ENCODE peak calls at places on chromosomes 3 and 15, in four cellular contexts. F is epithelial cell of prostate, X is Calu3, W is RWPE1. D is an unnamed sample.

GRCh38 chr15:58229297-58229768 is 91.2 kb downstream of the AQP9 start:
- DNase-seq in F (no peak), W (no peak), X (no peak), D (no peak)

GRCh38 chr3:45417949-45418847 is 29.8 kb downstream of the LARS2 start:
- DNase-seq in F (peak), W (no peak), X (peak), D (peak)

GRCh38 chr3:73479325-73479724 is 145.4 kb downstream of the PDZRN3 start:
- DNase-seq in F (no peak), X (no peak), W (no peak), D (no peak)

GRCh38 chr3:117567903-117568302 is 858.3 kb downstream of the TUSC7 start:
- DNase-seq in X (no peak), W (no peak), F (no peak), D (no peak)

GRCh38 chr3:153896197-153896596 is 225.0 kb upstream of the ARHGEF26 start:
- DNase-seq in F (no peak), W (no peak), X (no peak), D (no peak)

GRCh38 chr3:98763814-98764691 is 913 bp downstream of the ST3GAL6 start:
- DNase-seq in X (no peak), F (no peak), W (no peak), D (no peak)

GRCh38 chr3:62109534-62109933 is 263.8 kb downstream of the FEZF2 start:
- DNase-seq in F (no peak), W (peak), X (no peak), D (no peak)

GRCh38 chr3:153970735-153971347 is 150.3 kb upstream of the ARHGEF26 start:
- DNase-seq in F (no peak), X (no peak), W (peak), D (no peak)

GRCh38 chr3:74531491-74531890 is 83.0 kb downstream of the CNTN3 start:
- DNase-seq in F (peak), W (no peak), X (no peak), D (no peak)

GRCh38 chr15:62894322-62895085 is 148.0 kb upstream of the TPM1 start:
- DNase-seq in F (no peak), W (no peak), X (no peak), D (no peak)

GRCh38 chr3:62065985-62066693 is 307.2 kb downstream of the FEZF2 start:
- DNase-seq in W (no peak), X (no peak), F (no peak), D (no peak)

GRCh38 chr3:104909188-104909587 is 457.5 kb upstream of the ALCAM start:
- DNase-seq in F (peak), X (no peak), W (no peak), D (no peak)

GRCh38 chr15:63497642-63498100 is 6.7 kb upstream of the USP3 start:
- DNase-seq in X (no peak), F (no peak), W (no peak), D (no peak)

GRCh38 chr3:184334470-184335158 is 2.8 kb upstream of the FAM131A start:
- DNase-seq in W (no peak), F (peak), X (peak), D (no peak)

GRCh38 chr3:184786271-184787010 is 25.5 kb upstream of the VPS8 start:
- DNase-seq in X (no peak), F (no peak), W (no peak), D (no peak)

GRCh38 chr3:127063916-127064315 is 81.0 kb downstream of the PLXNA1 start:
- DNase-seq in F (no peak), W (no peak), X (no peak), D (no peak)

GRCh38 chr3:134628884-134629283 is 21.9 kb downstream of the KY start:
- DNase-seq in X (no peak), F (no peak), W (no peak), D (peak)

GRCh38 chr3:176850498-176850897 is 346.8 kb downstream of the TBL1XR1 start:
- DNase-seq in F (no peak), X (no peak), W (no peak), D (no peak)

GRCh38 chr15:60584355-60585023 is 105.5 kb upstream of the ICE2 start:
- DNase-seq in X (no peak), F (no peak), W (no peak), D (no peak)

GRCh38 chr3:169334994-169335393 is 328.5 kb downstream of the MECOM start:
- DNase-seq in F (no peak), W (no peak), X (no peak), D (no peak)

GRCh38 chr3:37138816-37139215 is 35.6 kb downstream of the LRRFIP2 start:
- DNase-seq in F (no peak), X (no peak), W (no peak), D (no peak)

GRCh38 chr15:58770519-58770856 is 614 bp upstream of the MINDY2 start:
- DNase-seq in F (no peak), X (no peak), W (peak), D (no peak)

GRCh38 chr3:186464424-186465093 is 79.6 kb downstream of the CRYGS start:
- DNase-seq in X (no peak), F (no peak), W (no peak), D (no peak)

GRCh38 chr3:52388933-52389332 is 56.0 kb downstream of the SEMA3G start:
- DNase-seq in W (no peak), F (no peak), X (no peak), D (no peak)

GRCh38 chr15:75673426-75674247 is 25.9 kb downstream of the SNX33 start:
- DNase-seq in W (no peak), F (no peak), X (no peak), D (peak)

GRCh38 chr3:50122661-50123391 is 32.3 kb upstream of the SEMA3F start:
- DNase-seq in X (no peak), W (no peak), F (no peak), D (no peak)

GRCh38 chr3:5666455-5666854 is 478.9 kb downstream of the EDEM1 start:
- DNase-seq in F (no peak), W (no peak), X (no peak), D (no peak)

D was measured in colonic mucosa.